ENCODE peak calls at places on chromosomes 3 and 15, in four cellular contexts. W is AG09319, B is AG04449, L is B cell. F is an unnamed sample.

GRCh38 chr3:185279582-185280138 is 25.8 kb upstream of the EHHADH start:
- DNase-seq in W (no peak), B (no peak), L (no peak), F (no peak)

GRCh38 chr15:77870195-77871065 is 207.1 kb downstream of the TBC1D2B start:
- DNase-seq in W (peak), B (no peak), L (no peak), F (no peak)

GRCh38 chr3:122350814-122351418 is 25.9 kb downstream of the CSTA start:
- DNase-seq in W (peak), B (peak), L (no peak), F (no peak)

GRCh38 chr3:53161820-53162671 is 1.0 kb downstream of the PRKCD start:
- DNase-seq in W (no peak), B (no peak), L (peak), F (no peak)

GRCh38 chr3:102224171-102224570 is 210.6 kb upstream of the ZPLD1 start:
- DNase-seq in W (peak), B (no peak), L (peak), F (no peak)

GRCh38 chr3:127472506-127472905 is 118.0 kb downstream of the TPRA1 start:
- DNase-seq in W (no peak), B (no peak), L (no peak), F (no peak)

GRCh38 chr3:178930116-178930515 is 141.5 kb downstream of the ZMAT3 start:
- DNase-seq in W (no peak), B (no peak), L (no peak), F (no peak)

GRCh38 chr15:96355561-96356129 is 25.1 kb downstream of the NR2F2 start:
- DNase-seq in W (no peak), B (no peak), L (no peak), F (no peak)

GRCh38 chr3:98743071-98743470 is 20.1 kb upstream of the ST3GAL6 start:
- DNase-seq in W (no peak), B (no peak), L (no peak), F (no peak)

GRCh38 chr15:42858540-42858939 is 62.0 kb downstream of the TTBK2 start:
- DNase-seq in W (no peak), B (no peak), L (no peak), F (no peak)

GRCh38 chr3:190626951-190627620 is 113.2 kb downstream of the IL1RAP start:
- DNase-seq in W (no peak), B (no peak), L (no peak), F (no peak)

GRCh38 chr3:10006048-10006761 is 19.6 kb upstream of the EMC3 start:
- DNase-seq in W (no peak), B (no peak), L (no peak), F (peak)
- TF ChIP-seq CTCF in W (no peak), B (no peak), L (no peak), F (no peak)

GRCh38 chr3:180646187-180646790 is 33.0 kb downstream of the CCDC39 start:
- DNase-seq in W (no peak), B (no peak), L (no peak), F (no peak)
- TF ChIP-seq CTCF in W (no peak), B (no peak), L (peak), F (peak)

GRCh38 chr3:113212155-113212844 is 943 bp downstream of the BOC start:
- DNase-seq in W (no peak), B (no peak), L (no peak), F (no peak)
- TF ChIP-seq CTCF in W (no peak), B (no peak), L (no peak), F (no peak)

GRCh38 chr3:60839242-60839641 is 412.0 kb downstream of the FHIT start:
- DNase-seq in W (no peak), B (no peak), L (no peak), F (no peak)
- TF ChIP-seq CTCF in W (no peak), B (no peak), L (no peak), F (no peak)

GRCh38 chr15:100844778-100845177 is 34.9 kb upstream of the ALDH1A3 start:
- DNase-seq in W (no peak), B (no peak), L (no peak), F (peak)

GRCh38 chr15:100853676-100854440 is 25.8 kb upstream of the ALDH1A3 start:
- DNase-seq in W (no peak), B (no peak), L (no peak), F (peak)

GRCh38 chr15:100852630-100853029 is 27.0 kb upstream of the ALDH1A3 start:
- DNase-seq in W (no peak), B (no peak), L (no peak), F (no peak)

GRCh38 chr15:100847194-100847593 is 32.4 kb upstream of the ALDH1A3 start:
- DNase-seq in W (no peak), B (no peak), L (no peak), F (no peak)

GRCh38 chr15:100849021-100849831 is 30.4 kb upstream of the ALDH1A3 start:
- DNase-seq in W (no peak), B (no peak), L (peak), F (peak)
- TF ChIP-seq CTCF in W (peak), B (peak), L (peak), F (peak)

DNA sequence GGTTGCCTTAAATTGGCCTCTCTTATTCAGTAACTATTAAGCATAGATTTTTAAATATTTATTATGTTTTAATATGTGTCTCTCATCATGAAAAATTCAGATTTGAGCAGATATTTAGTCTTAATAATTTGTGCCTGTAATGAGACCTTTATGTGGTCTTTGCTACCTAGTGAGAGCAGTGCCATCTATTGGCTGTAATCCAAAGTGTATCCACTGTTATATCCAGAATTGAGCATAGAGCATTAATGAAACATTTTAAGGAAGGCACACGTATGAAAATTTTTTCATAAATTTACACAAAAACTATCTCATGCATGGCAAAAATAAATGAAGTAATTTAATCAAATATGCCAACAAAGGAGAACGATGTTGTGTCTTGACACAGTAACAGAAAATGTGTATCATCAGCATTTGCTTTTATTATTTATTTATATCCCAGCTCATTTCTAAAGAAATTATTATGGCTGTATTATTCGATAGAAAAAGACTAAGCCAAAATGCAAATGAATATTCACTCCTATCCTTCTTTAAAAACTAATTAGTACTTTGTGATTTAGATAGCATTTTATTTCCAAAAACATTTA is 203.5 kb downstream of the RSRC1 start:
- DNase-seq in W (no peak), B (no peak), L (no peak), F (no peak)
- TF ChIP-seq CTCF in W (peak), B (peak), L (peak), F (peak)

DNA sequence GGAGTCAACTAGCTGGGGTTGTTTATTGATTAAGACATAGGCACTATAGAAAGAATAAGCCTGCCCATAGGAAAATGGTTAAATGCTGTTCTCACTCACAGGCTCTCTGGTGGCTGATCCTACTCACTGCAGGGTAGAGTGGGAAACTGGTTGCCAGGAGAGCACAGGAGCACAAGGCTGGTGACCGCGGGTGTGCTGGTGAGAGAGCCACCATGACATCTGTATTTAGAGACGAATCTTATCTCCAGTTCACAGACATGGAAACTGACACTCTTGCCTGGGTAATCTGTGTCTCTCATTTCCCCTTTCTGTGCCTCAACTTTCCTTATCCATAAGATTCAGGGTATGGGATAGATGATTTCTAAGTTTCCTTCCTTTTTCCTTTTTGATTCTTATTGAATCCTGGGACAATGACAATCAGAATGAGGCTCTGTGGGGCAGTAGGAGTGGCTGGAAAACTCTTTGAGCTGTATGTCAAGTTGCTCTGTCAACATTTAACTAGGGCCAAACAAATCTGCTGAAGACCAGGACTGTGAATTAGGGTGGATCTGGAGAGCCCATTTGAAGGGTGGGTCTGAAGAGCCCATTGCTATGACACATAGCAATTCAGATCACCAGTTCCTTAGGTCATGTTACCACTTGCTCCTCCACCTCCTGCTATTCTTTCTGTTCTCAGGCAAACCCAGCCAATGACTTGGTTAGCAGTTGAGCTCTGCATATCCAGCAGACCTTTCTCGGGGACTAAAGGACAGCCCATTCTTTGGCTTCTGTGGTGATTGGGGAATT is 286.1 kb upstream of the TBL1XR1 start:
- DNase-seq in W (no peak), B (no peak), L (no peak), F (no peak)
- TF ChIP-seq CTCF in W (no peak), B (no peak), L (no peak), F (peak)

GRCh38 chr3:58188921-58189451 is 21.8 kb downstream of the DNASE1L3 start:
- DNase-seq in W (no peak), B (no peak), L (peak), F (no peak)
- TF ChIP-seq CTCF in W (no peak), B (no peak), L (no peak), F (no peak)

GRCh38 chr3:72836923-72837322 is 11.3 kb downstream of the SHQ1 start:
- DNase-seq in W (no peak), B (no peak), L (no peak), F (no peak)
- TF ChIP-seq CTCF in W (no peak), B (no peak), L (no peak), F (no peak)